ENCODE peak calls at places on chromosomes 1 and 21, in ten cellular contexts. P, R, B, C, I, A, W, O, K and V are unnamed samples.

GRCh38 chr1:198699167-198700015 is 60.6 kb downstream of the PTPRC start:
- DNase-seq in P (peak; percentile 34), K (peak; percentile 64), C (peak; percentile 81), R (peak; percentile 36), B (no peak), I (peak; percentile 46), O (peak; percentile 81), W (peak; percentile 59), A (peak; percentile 35), V (no peak)

GRCh38 chr1:65148548-65149390 is 766 bp downstream of the AK4 start:
- DNase-seq in B (no peak), O (peak; percentile 30), A (peak; percentile 32), W (no peak), R (no peak), K (peak; percentile 63), I (peak; percentile 66), C (peak; percentile 58), P (peak; percentile 60), V (peak; percentile 84)

GRCh38 chr1:240091614-240092300 is at the start of gene FMN2:
- DNase-seq in W (no peak), I (no peak), A (no peak), C (no peak), B (no peak), P (no peak), O (no peak), R (peak; percentile 8), K (peak; percentile 5), V (peak; percentile 86)

GRCh38 chr1:218613105-218613504 is 268.0 kb downstream of the TGFB2 start:
- DNase-seq in O (peak; percentile 44), C (peak; percentile 50), P (no peak), R (no peak), A (no peak), K (no peak), W (no peak), I (no peak), B (no peak), V (no peak)

GRCh38 chr1:196516373-196516772 is 91.9 kb downstream of the KCNT2 start:
- DNase-seq in I (no peak), A (no peak), C (no peak), K (no peak), W (no peak), P (no peak), R (no peak), B (no peak), O (no peak), V (no peak)

GRCh38 chr1:201740609-201741231 is 88.2 kb upstream of the IPO9 start:
- DNase-seq in P (no peak), B (no peak), W (no peak), R (no peak), O (no peak), C (peak; percentile 49), K (no peak), A (no peak), I (peak; percentile 44), V (no peak)

GRCh38 chr21:15211491-15212133 is 146.8 kb upstream of the NRIP1 start:
- DNase-seq in O (no peak), R (no peak), B (no peak), I (no peak), C (no peak), A (no peak), W (no peak), P (no peak), K (no peak), V (no peak)

GRCh38 chr1:58250587-58250948 is 296.0 kb downstream of the OMA1 start:
- DNase-seq in B (no peak), P (no peak), C (no peak), R (no peak), W (no peak), K (no peak), A (no peak), O (no peak), I (no peak), V (no peak)

GRCh38 chr1:94225845-94226244 is 11.5 kb downstream of the ARHGAP29 start:
- DNase-seq in A (no peak), R (no peak), I (no peak), B (no peak), K (no peak), C (no peak), P (no peak), W (no peak), O (no peak), V (no peak)

GRCh38 chr1:118291686-118292085 is 106.7 kb upstream of the SPAG17 start:
- DNase-seq in C (no peak), B (no peak), A (no peak), I (peak; percentile 2), P (no peak), R (no peak), O (no peak), W (no peak), K (no peak), V (no peak)

DNA sequence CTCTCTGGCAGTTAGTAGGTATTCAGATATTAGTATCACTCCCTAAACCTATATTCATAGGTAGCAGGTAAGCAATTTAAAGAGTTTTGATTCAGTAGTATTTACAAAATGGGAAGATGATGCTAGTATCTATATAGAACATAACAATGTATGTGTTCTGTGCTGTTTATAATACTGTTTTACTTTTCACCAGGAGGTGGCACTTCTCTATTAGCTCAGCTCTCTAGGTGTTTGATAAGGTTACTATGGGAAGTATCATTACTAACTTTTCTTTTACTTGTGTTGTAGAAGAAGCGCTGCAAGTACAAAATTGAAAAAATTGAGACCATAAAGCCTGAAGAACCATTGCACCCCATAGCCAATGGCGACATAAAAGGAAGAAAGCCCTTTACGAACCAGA is 49.4 kb upstream of the FASLG start:
- DNase-seq in W (no peak), K (peak; percentile 19), O (peak; percentile 53), C (peak; percentile 40), B (no peak), A (no peak), R (no peak), P (no peak), I (peak; percentile 46), V (no peak)
- TF ChIP-seq CTCF in W (peak; percentile 39), K (peak; percentile 56), O (no peak), C (peak; percentile 37), B (no peak), A (no peak), R (peak; percentile 27), P (peak; percentile 46), I (peak; percentile 22), V (peak; percentile 31)

DNA sequence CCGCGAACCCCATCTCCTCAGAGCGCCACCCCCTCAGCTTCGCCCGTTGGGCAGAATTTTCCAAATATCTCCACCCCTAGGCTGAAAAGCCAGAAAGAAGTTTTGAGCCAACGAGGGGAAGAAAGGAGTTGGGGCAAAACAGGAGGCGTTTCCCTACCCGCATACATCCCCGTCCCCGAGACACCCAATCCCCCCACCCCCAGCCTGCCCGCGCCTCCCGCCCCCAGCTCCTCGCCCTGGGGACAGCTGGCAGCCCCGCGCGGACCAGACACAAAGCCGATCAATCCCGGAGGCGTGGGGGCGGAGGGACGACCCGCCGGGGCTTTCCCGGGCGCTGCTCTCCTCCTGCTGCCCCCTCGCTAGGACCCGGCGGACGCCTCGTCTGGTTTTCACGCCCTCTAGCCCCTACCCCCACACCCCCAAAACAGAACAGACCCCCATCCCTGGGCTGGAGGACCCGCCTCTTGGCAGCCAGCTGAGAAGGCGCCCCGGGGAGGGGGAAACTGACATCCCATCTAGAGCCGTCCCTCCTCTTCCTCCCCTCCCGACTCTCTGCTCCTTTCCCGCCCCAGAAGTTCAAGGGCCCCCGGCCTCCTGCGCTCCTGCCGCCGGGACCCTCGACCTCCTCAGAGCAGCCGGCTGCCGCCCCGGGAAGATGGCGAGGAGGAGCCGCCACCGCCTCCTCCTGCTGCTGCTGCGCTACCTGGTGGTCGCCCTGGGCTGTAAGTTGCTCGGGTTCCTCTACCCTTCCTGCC is at the start of gene JAM2:
- DNase-seq in K (no peak), B (no peak), A (peak; percentile 20), I (no peak), P (peak; percentile 58), W (no peak), R (no peak), C (peak; percentile 13), O (no peak), V (no peak)
- TF ChIP-seq CTCF in K (no peak), B (peak; percentile 55), A (no peak), I (peak; percentile 16), P (peak; percentile 65), W (no peak), R (peak; percentile 60), C (no peak), O (peak; percentile 7), V (peak; percentile 52)

GRCh38 chr1:34303218-34303617 is 126.5 kb downstream of the C1orf94 start:
- DNase-seq in A (no peak), R (no peak), W (no peak), C (no peak), B (no peak), P (no peak), K (no peak), O (no peak), I (no peak), V (no peak)

GRCh38 chr1:34306568-34306967 is 129.9 kb downstream of the C1orf94 start:
- DNase-seq in W (no peak), R (no peak), P (no peak), B (no peak), I (no peak), O (no peak), K (no peak), A (no peak), C (no peak), V (no peak)

DNA sequence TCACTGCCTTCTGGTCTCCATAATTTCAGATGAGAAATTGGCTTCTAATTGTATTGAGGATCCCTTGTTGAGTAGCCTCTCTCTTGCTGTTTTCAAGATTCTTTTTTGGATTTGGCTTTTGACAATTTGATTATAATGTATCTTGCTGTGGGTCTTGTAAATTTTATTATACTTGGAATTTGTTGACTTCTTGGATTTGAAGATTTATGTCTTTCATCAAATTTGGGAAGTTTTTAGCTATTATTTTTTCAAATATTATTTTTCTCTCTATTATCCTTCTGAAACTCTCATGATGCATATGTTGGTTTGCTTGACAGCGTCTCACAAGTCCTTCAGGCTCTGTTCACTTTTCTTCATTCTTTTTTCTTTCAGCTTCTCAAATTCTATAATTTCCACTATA is 126.1 kb downstream of the C1orf94 start:
- DNase-seq in B (no peak), P (no peak), R (no peak), W (no peak), K (no peak), A (no peak), I (no peak), O (no peak), C (no peak), V (no peak)
- TF ChIP-seq CTCF in B (no peak), P (no peak), R (no peak), W (no peak), K (no peak), A (no peak), I (no peak), O (no peak), C (no peak), V (no peak)

DNA sequence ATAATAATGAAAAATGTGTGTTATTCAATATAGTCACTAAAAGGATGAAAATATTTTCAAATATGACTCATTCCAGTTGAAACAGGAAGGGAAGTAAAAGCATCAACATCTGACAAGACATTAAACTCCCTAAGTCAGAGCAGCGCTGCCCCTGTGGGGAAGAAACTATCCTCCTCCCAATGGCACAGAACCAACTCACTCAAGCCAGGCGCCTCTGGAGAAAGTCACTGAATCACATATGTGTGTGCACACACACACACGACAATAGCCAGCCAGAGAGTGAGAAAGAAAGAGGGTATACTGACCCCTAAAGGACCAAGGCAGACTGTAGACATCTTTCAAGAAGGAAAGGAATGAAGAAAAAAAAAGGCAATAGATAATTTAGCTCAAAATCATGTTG is 126.9 kb downstream of the SETD4 start:
- DNase-seq in A (peak; percentile 26), I (peak; percentile 95), K (peak; percentile 80), W (peak; percentile 36), O (peak; percentile 60), B (no peak), R (peak; percentile 79), P (peak; percentile 38), C (peak; percentile 80), V (no peak)
- TF ChIP-seq CTCF in A (no peak), I (peak; percentile 43), K (peak; percentile 24), W (no peak), O (no peak), B (peak; percentile 10), R (peak; percentile 64), P (peak; percentile 29), C (no peak), V (peak; percentile 55)